ENCODE peak calls at places on chromosomes 7 and 10, in five cellular contexts. C is B cell, R is AG09309, U is mesothelial cell of epicardium, E is foreskin fibroblast. S is an unnamed sample.

GRCh38 chr7:84021292-84021898 is 173.2 kb downstream of the SEMA3A start:
- DNase-seq in C (no peak), R (no peak), U (no peak), E (peak; percentile 42), S (no peak)

GRCh38 chr7:112204072-112204775 is 2.0 kb downstream of the DOCK4 start:
- DNase-seq in C (peak; percentile 3), R (no peak), U (no peak), E (peak; percentile 60), S (no peak)

GRCh38 chr7:140209866-140210609 is 33.3 kb upstream of the KDM7A start:
- DNase-seq in C (peak; percentile 89), R (no peak), U (no peak), E (no peak), S (no peak)

GRCh38 chr10:99977916-99978315 is 31.8 kb downstream of the DNMBP start:
- DNase-seq in C (no peak), R (no peak), U (no peak), E (no peak), S (no peak)

GRCh38 chr10:99875473-99875872 is 93.0 kb downstream of the ABCC2 start:
- DNase-seq in C (no peak), R (no peak), U (no peak), E (no peak), S (no peak)

GRCh38 chr7:27112960-27113949 is 10.8 kb upstream of the HOXA2 start:
- DNase-seq in C (no peak), R (no peak), U (peak; percentile 86), E (peak; percentile 39), S (peak; percentile 86)

GRCh38 chr10:112963835-112964234 is 13.8 kb downstream of the TCF7L2 start:
- DNase-seq in C (no peak), R (no peak), U (no peak), E (peak; percentile 54), S (no peak)

GRCh38 chr7:135745702-135746312 is 2.8 kb downstream of the FAM180A start:
- DNase-seq in C (no peak), R (peak; percentile 92), U (no peak), E (peak; percentile 98), S (no peak)

GRCh38 chr10:22230331-22230833 is 12.6 kb upstream of the EBLN1 start:
- DNase-seq in C (peak; percentile 58), R (no peak), U (no peak), E (peak; percentile 70), S (no peak)

GRCh38 chr10:86755740-86756510 is 494 bp upstream of the BMPR1A start:
- DNase-seq in C (peak; percentile 88), R (peak; percentile 41), U (peak; percentile 98), E (peak; percentile 96), S (peak; percentile 98)

GRCh38 chr10:87760195-87760905 is 57.7 kb downstream of the ATAD1 start:
- DNase-seq in C (no peak), R (no peak), U (no peak), E (no peak), S (no peak)

DNA sequence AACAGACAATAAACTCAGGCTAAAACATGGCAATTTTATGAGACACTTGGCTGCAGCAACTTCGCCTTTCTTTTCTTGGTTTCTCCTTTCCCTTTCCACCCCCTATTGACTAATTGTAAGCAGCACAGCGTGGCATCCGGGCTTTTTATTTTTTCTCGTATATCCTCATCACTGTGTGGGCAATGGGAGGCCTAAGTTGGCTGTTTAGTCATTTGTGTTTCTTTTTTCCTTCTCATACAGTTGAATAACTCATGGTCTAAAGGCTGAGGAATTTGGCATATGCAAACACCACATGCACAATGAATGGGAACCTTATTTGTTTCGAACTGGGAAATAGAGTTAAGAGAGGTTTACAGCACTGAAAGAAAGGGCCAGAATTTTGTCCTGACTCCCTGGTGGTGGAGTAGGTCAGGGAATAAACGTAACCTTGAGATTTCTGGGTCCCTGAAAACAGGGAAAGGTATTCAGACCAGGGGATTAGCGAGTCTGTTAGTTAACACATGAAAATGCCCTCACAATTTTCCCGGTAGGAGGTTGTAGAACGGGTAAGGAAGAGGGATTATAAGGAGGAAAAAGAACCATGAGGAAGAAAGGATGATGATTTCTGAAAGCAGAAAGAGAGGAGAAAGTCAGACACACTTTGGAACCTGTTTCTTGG is 858.3 kb downstream of the KCNMA1 start:
- DNase-seq in C (no peak), R (peak; percentile 72), U (no peak), E (peak; percentile 71), S (no peak)
- TF ChIP-seq CTCF in C (no peak), R (peak; percentile 50), U (no peak), E (no peak), S (peak; percentile 47)

DNA sequence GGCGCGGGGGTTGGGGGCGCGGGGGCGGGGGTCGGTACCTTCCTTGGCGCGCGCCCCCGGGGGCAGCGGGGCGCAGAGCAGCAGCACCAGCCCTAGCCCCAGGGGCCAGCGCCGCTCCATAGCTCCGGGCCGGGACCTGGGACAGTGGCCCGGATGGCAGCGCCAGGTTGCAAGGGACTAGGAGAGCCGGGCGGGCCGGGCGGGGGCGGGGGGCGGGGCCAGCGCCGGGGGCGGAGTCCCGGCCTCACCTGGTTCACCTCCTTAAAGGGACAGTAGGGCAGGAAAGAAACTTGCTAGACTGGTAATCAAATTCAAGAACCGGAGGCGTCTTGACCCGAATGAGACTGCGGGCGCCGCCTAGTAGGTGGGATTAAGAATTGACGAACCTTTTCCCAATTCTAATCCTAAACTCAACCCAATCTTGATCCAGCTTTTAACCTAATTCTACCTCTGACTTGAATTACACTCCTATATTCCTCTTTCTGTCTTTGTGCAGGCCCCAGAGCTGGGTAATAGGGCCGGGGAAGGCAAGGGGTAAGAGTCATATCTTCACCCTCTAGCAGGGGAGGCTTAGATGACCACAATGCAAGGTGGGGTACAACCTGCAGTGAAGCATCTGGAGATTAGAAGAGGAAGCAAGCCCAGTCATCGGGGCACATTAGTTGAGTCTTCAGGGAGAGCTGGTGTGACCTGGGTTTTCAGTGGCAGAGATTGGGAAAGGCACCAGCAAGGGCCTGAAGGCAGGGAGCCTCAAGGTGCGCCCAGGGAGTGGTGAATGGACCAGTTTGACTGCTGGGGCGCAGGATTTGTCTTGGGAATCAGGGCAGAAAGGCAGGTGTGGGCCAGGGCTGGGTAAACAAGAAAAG is at the start of gene EPHA1:
- DNase-seq in C (peak; percentile 49), R (no peak), U (no peak), E (peak; percentile 35), S (no peak)
- TF ChIP-seq CTCF in C (no peak), R (peak; percentile 26), U (peak; percentile 52), E (no peak), S (peak; percentile 63)

GRCh38 chr10:28542728-28543127 is 9.8 kb downstream of the WAC start:
- DNase-seq in C (no peak), R (no peak), U (no peak), E (no peak), S (no peak)

GRCh38 chr10:28540145-28540544 is 7.2 kb downstream of the WAC start:
- DNase-seq in C (no peak), R (no peak), U (no peak), E (no peak), S (no peak)

GRCh38 chr10:28545967-28546644 is 13.2 kb downstream of the WAC start:
- DNase-seq in C (no peak), R (no peak), U (no peak), E (no peak), S (no peak)

GRCh38 chr10:28544058-28544457 is 11.1 kb downstream of the WAC start:
- DNase-seq in C (no peak), R (no peak), U (no peak), E (no peak), S (no peak)

DNA sequence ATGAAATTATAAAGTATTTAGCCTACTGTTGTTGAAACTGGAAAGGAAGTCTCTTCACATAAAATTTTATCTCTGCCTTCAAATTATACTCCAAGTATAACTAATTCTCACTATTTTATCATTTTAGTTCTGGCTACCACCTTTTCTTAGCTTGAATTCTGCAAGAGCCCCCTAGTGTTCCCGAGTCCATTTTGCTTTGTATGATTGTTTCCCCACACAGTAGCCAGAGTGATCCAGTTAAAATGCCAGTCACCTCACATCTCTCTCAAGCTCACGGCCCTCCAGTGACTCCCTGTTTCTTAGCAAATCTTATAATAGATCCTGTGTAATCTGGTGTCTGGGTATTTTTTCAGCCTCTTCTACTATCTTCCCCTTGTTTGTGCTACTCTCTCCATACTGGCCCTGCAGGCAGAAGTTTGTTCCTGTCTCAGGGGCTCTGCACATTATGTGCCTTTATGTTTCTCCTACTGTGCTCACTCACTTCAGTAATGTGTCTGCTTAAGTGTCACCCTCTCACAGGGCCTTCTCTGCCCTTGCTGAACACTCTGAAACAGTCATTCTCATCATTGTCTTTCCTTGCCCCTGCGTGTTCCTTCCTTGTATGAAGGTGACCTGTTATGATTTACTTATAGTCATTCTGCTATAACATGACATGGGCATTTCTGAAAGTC is 8.9 kb downstream of the WAC start:
- DNase-seq in C (no peak), R (no peak), U (no peak), E (peak; percentile 26), S (no peak)
- TF ChIP-seq CTCF in C (no peak), R (peak; percentile 9), U (no peak), E (no peak), S (peak; percentile 19)

GRCh38 chr10:69459101-69459805 is 8.0 kb downstream of the TSPAN15 start:
- DNase-seq in C (no peak), R (no peak), U (no peak), E (no peak), S (no peak)

GRCh38 chr10:69456880-69457693 is 5.8 kb downstream of the TSPAN15 start:
- DNase-seq in C (no peak), R (no peak), U (no peak), E (no peak), S (no peak)

GRCh38 chr10:69459893-69460575 is 8.8 kb downstream of the TSPAN15 start:
- DNase-seq in C (no peak), R (no peak), U (no peak), E (no peak), S (no peak)

GRCh38 chr10:69458426-69459100 is 7.3 kb downstream of the TSPAN15 start:
- DNase-seq in C (no peak), R (no peak), U (no peak), E (no peak), S (no peak)

GRCh38 chr10:69457771-69458237 is 6.5 kb downstream of the TSPAN15 start:
- DNase-seq in C (no peak), R (no peak), U (no peak), E (no peak), S (no peak)
- TF ChIP-seq CTCF in C (no peak), R (no peak), U (no peak), E (no peak), S (no peak)

GRCh38 chr10:44457259-44457658 is 72.4 kb upstream of the CXCL12 start:
- DNase-seq in C (no peak), R (no peak), U (no peak), E (no peak), S (no peak)
- TF ChIP-seq CTCF in C (no peak), R (peak; percentile 13), U (peak; percentile 47), E (no peak), S (peak; percentile 51)

GRCh38 chr10:131891196-131891928 is 9.4 kb upstream of the PPP2R2D start:
- DNase-seq in C (no peak), R (no peak), U (no peak), E (peak; percentile 25), S (no peak)
- TF ChIP-seq CTCF in C (no peak), R (no peak), U (no peak), E (no peak), S (peak; percentile 38)

S was measured in type B pancreatic cell.